ENCODE peak calls at places on chromosomes 12 and 14, in seven cellular contexts. K is pancreas; W is CD8-positive, alpha-beta memory T cell; A is brain microvascular endothelial cell; Z is tibial artery; S is thyroid gland; O is psoas muscle. U is an unnamed sample.

GRCh38 chr14:23863836-23864235 is 89.7 kb upstream of the DHRS4 start:
- DNase-seq in O (no peak), S (peak), W (no peak), K (no peak), Z (no peak), A (no peak), U (no peak)

GRCh38 chr12:50218386-50218785 is 51.2 kb upstream of the CERS5 start:
- DNase-seq in K (no peak), A (peak), S (no peak), Z (no peak), O (no peak), W (no peak), U (no peak)

GRCh38 chr12:132131952-132132351 is 12.2 kb downstream of the DDX51 start:
- DNase-seq in Z (no peak), A (no peak), O (peak), W (no peak), S (no peak), K (no peak), U (no peak)

GRCh38 chr14:91987192-91987591 is 39.7 kb upstream of the FBLN5 start:
- DNase-seq in Z (peak), K (no peak), W (no peak), A (no peak), O (no peak), S (peak), U (no peak)

GRCh38 chr14:35993512-35993960 is 167.4 kb downstream of the BRMS1L start:
- DNase-seq in O (no peak), K (no peak), S (no peak), W (no peak), Z (no peak), A (no peak), U (no peak)

GRCh38 chr12:130728158-130729058 is 12.3 kb upstream of the RIMBP2 start:
- DNase-seq in K (no peak), W (no peak), O (no peak), S (no peak), Z (no peak), A (no peak), U (no peak)

GRCh38 chr14:50544911-50545310 is 12.5 kb upstream of the MAP4K5 start:
- DNase-seq in S (peak), A (no peak), K (peak), W (no peak), O (peak), Z (no peak), U (no peak)

GRCh38 chr14:69711065-69711464 is 55.9 kb upstream of the SRSF5 start:
- DNase-seq in Z (no peak), S (peak), K (peak), W (no peak), A (no peak), O (peak), U (no peak)

GRCh38 chr12:122123051-122123760 is 44.6 kb downstream of the MLXIP start:
- DNase-seq in A (peak), K (peak), S (peak), Z (peak), W (peak), O (peak), U (peak)

GRCh38 chr12:75705749-75706719 is 194.6 kb upstream of the KRR1 start:
- DNase-seq in O (no peak), A (peak), Z (peak), K (peak), S (no peak), W (no peak), U (peak)
- H3K27ac ChIP-seq in O (peak), A (peak), Z (no peak), K (no peak), S (no peak), W (peak), U (peak)

DNA sequence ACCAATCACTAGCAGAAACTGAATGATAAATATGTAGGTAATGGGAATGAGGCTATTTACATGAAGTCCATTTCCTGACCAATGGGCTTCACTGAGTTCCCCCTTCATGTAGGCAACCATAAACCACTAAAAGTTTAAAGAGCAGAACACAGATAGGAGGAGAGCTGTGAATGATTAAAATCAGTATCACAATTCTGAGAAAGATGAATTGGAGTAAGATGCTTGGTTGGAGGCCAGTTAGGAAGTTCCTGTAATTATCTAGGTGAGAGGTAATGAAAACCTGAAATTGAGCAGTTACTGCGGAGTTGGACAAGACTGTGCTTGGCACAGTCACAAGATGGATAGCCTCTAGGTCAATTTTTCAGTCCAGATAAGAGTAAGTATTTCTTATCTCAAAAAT is 56.6 kb downstream of the GALNT4 start:
- DNase-seq in A (no peak), Z (no peak), O (no peak), S (no peak), W (no peak), K (no peak), U (no peak)
- H3K27ac ChIP-seq in A (no peak), Z (no peak), O (no peak), S (no peak), W (no peak), K (no peak), U (no peak)

GRCh38 chr12:68268971-68269370 is 15.6 kb upstream of the IL22 start:
- DNase-seq in S (no peak), O (no peak), A (no peak), K (no peak), W (no peak), Z (no peak), U (no peak)
- H3K27ac ChIP-seq in S (no peak), O (no peak), A (no peak), K (no peak), W (no peak), Z (no peak), U (no peak)

DNA sequence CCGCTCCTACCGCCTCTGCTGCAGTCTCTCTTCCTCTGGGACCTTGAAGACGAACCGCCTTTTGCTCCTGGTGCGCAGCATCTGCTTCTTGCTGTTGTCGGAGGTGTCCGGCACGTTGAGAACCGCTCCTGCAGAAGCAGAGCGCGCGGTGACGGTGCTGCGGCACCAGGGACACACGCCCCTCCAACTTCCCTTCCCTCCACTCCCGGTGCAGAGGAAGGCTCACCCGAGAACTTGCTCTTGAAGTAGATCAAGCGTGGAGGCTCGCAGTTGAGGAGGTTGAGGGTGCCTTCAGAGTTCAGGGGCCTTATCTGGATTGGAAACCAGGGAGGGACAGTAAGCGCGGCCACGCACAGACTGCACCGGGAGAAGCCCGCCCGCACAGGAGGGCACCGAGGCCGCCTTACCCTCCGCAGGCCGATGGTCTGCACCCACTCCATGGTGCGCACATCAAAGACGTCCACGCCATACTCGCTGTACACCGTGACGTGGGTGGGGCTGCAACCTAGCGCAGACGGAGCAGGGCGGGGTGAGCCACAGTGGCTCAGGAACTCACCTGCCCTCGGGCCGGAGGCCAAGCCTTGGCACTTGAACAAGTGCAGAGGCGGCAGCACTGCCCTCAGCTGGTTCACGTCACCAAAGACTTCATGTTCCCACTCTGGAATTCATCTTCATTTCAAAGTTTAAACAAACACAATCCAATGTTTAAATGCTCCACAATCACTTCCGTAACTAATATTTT is 17.5 kb downstream of the AMN start:
- DNase-seq in A (no peak), Z (no peak), O (no peak), W (no peak), S (peak), K (no peak), U (peak)
- H3K27ac ChIP-seq in A (no peak), Z (no peak), O (no peak), W (no peak), S (peak), K (no peak), U (no peak)

DNA sequence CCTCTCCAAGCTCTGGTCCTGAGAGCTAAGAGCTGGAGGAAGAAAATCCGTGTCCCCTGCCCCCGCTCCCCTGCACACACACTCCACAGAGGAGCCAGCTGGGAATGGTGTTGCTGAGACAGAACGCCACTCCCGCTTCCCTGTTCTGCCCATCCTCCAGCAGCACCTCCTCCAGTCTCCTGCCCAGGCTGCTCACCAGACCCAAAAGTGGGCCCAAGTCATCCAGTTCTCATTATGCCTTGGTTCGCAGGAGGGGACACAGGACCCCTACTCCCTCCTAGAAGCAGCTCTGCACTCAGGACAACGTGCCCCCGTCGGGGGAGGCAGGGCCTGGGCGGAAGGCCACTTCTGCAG is 861 bp upstream of the TRMT61A start:
- DNase-seq in Z (no peak), O (no peak), W (no peak), A (no peak), S (peak), K (no peak), U (no peak)
- H3K27ac ChIP-seq in Z (peak), O (peak), W (peak), A (no peak), S (peak), K (peak), U (peak)

DNA sequence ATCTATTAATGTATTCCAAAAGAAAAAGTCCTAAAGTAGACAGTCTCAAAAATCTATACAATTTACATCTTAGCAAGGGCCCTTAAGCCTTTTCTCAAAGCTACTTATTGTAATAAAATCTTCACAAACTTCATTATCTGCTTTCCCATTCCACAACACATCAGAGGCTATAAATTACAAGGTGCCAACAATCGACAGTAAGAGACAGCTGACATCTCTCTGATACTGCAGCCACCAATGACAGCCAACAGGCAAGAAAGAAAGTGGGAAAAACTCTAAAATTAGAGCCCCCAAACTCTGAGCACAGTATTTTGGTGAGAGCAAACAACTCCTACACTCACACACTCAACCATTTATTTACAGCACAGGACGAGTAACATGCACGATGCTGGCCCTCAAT is 2.2 kb downstream of the ANGEL1 start:
- DNase-seq in W (no peak), S (no peak), Z (no peak), O (no peak), A (no peak), K (no peak), U (no peak)
- H3K27ac ChIP-seq in W (no peak), S (no peak), Z (no peak), O (no peak), A (no peak), K (no peak), U (no peak)

DNA sequence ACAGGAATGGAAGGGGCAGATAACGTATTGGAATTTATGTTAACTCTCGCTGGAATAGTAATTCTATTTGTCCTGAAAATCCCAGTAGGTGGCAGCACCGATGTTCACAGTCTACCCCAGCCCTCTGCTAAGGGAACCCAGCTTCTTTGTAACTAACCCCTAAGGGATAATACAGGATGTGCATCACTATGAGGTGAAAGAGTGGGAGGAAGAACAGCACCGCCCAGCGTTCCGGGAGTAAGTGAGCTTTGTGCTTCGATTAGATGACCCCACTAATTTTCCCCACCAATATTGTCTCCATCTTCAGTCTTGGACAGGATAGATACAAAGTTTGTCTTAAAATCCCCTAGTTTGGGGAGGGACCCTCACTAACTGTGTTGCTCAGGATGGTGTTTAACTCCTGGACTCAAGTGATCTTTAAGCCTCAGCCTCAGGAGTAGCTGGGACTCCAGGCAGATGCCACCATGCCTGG is 2.7 kb downstream of the SLC2A3 start:
- DNase-seq in A (peak), W (peak), K (no peak), Z (peak), O (peak), S (peak), U (peak)
- H3K27ac ChIP-seq in A (peak), W (peak), K (no peak), Z (peak), O (peak), S (peak), U (peak)

GRCh38 chr12:19574606-19575005 is 135.3 kb downstream of the AEBP2 start:
- DNase-seq in A (no peak), K (no peak), S (no peak), Z (no peak), O (no peak), W (no peak), U (no peak)

GRCh38 chr12:19577131-19577530 is 137.8 kb downstream of the AEBP2 start:
- DNase-seq in W (no peak), Z (no peak), O (no peak), A (no peak), S (no peak), K (no peak), U (no peak)

GRCh38 chr12:19576421-19576925 is 137.2 kb downstream of the AEBP2 start:
- DNase-seq in A (no peak), Z (no peak), S (no peak), K (no peak), O (no peak), W (no peak), U (no peak)

GRCh38 chr12:19573866-19574265 is 134.6 kb downstream of the AEBP2 start:
- DNase-seq in Z (no peak), S (no peak), K (no peak), A (no peak), W (no peak), O (no peak), U (no peak)

GRCh38 chr12:19575307-19576243 is 136.3 kb downstream of the AEBP2 start:
- DNase-seq in Z (peak), S (peak), A (peak), K (no peak), O (no peak), W (no peak), U (peak)
- H3K27ac ChIP-seq in Z (peak), S (no peak), A (peak), K (no peak), O (no peak), W (no peak), U (peak)

GRCh38 chr14:74610866-74611671 is 968 bp downstream of the LTBP2 start:
- DNase-seq in K (no peak), A (peak), S (peak), W (no peak), O (no peak), Z (peak), U (no peak)
- H3K27ac ChIP-seq in K (no peak), A (no peak), S (peak), W (no peak), O (no peak), Z (peak), U (peak)